ENCODE peak calls at places on chromosomes 6 and 20, in six cellular contexts. H is heart right ventricle, M is ovary, S is mammary epithelial cell, O is testis, K is suprapubic skin. L is an unnamed sample.

GRCh38 chr20:46367967-46368901 is 38.2 kb downstream of the ELMO2 start:
- DNase-seq in O (no peak), M (no peak), H (no peak), S (peak), K (no peak), L (no peak)

GRCh38 chr6:163001341-163001740 is 273.6 kb downstream of the PACRG start:
- DNase-seq in H (no peak), K (no peak), M (no peak), O (no peak), S (no peak), L (no peak)

GRCh38 chr6:74073896-74074295 is 377.9 kb downstream of the CD109 start:
- DNase-seq in S (no peak), K (no peak), M (no peak), O (no peak), H (no peak), L (no peak)

GRCh38 chr6:3806169-3806922 is 42.8 kb upstream of the FAM50B start:
- DNase-seq in M (no peak), S (no peak), O (peak), K (no peak), H (no peak), L (no peak)

GRCh38 chr20:22582960-22583772 is 1.2 kb downstream of the FOXA2 start:
- DNase-seq in M (no peak), H (no peak), S (no peak), K (no peak), O (no peak), L (no peak)

GRCh38 chr20:2767768-2768631 is 32.4 kb downstream of the CPXM1 start:
- DNase-seq in M (peak), K (no peak), O (no peak), S (peak), H (peak), L (no peak)

GRCh38 chr6:25472314-25472713 is 179.7 kb upstream of the SCGN start:
- DNase-seq in O (no peak), M (no peak), S (no peak), K (no peak), H (no peak), L (no peak)

GRCh38 chr6:108735310-108735990 is 112.8 kb upstream of the ARMC2 start:
- DNase-seq in K (no peak), O (no peak), M (no peak), S (peak), H (no peak), L (peak)

GRCh38 chr6:12395898-12396297 is 105.7 kb downstream of the EDN1 start:
- DNase-seq in K (no peak), M (no peak), O (no peak), H (no peak), S (no peak), L (no peak)

GRCh38 chr6:33455051-33455450 is 675 bp downstream of the ZBTB9 start:
- DNase-seq in S (no peak), H (no peak), M (peak), K (no peak), O (peak), L (no peak)

GRCh38 chr6:71420693-71421328 is 132.2 kb downstream of the OGFRL1 start:
- DNase-seq in K (peak), S (peak), M (peak), H (peak), O (peak), L (peak)

GRCh38 chr6:71419954-71420692 is 131.5 kb downstream of the OGFRL1 start:
- DNase-seq in H (peak), K (peak), O (peak), M (peak), S (no peak), L (peak)

GRCh38 chr6:71421611-71422010 is 133.0 kb downstream of the OGFRL1 start:
- DNase-seq in M (no peak), H (no peak), O (no peak), K (no peak), S (no peak), L (no peak)

GRCh38 chr6:71414486-71414885 is 125.9 kb downstream of the OGFRL1 start:
- DNase-seq in M (no peak), S (no peak), O (no peak), K (no peak), H (no peak), L (no peak)

DNA sequence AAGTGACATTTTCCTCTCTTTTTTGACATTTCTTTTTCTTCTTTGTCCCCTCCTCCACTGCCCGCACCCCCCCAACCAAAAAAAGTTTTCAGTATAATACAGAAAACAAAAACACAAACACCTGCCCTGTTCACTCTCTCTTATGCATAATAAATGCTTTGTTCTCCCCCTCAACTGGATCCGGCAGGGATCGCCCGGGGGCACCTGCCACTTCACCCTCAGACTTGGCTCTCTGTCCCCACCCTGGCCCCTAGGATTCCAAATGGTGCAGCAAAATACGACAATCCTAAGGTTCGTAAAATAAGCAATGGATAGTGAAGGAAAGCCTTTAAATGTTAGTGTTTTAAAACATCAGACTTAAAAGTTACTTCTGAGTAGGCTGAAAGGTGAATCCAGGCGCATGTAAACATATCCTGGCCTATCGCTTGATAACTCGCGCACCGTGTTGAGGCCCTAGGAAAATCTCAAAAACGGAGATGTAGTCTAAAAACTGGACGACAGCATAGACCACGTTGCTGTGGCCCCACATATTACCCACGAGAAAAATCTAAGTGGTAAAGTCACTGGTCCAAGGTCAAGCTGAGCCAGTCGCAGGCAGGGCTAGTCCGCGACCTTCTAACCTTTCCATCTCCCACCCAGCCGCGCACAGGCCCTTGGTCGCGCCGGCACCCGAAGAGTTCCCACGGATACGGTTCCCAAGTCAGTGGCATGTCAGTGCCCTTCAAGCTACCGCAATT is 130.8 kb downstream of the OGFRL1 start:
- DNase-seq in H (peak), K (no peak), S (no peak), M (no peak), O (peak), L (no peak)
- H3K4me3 ChIP-seq in H (peak), K (peak), S (peak), M (peak), O (peak), L (peak)

GRCh38 chr20:39849171-39849570 is 839.9 kb downstream of the MAFB start:
- DNase-seq in K (no peak), M (no peak), O (no peak), S (no peak), H (no peak), L (no peak)
- TF ChIP-seq CTCF in K (no peak), M (no peak), O (no peak), S (no peak), H (no peak), L (no peak)

GRCh38 chr6:326896-327537 is 34.7 kb downstream of the DUSP22 start:
- DNase-seq in O (no peak), K (no peak), S (no peak), H (no peak), M (no peak), L (peak)

GRCh38 chr6:329888-330691 is 37.8 kb downstream of the DUSP22 start:
- DNase-seq in M (no peak), K (no peak), S (no peak), H (no peak), O (no peak), L (peak)

GRCh38 chr6:328924-329323 is 36.6 kb downstream of the DUSP22 start:
- DNase-seq in M (no peak), O (no peak), H (no peak), K (no peak), S (no peak), L (peak)

GRCh38 chr6:327538-328183 is 35.4 kb downstream of the DUSP22 start:
- DNase-seq in M (no peak), H (no peak), K (no peak), O (no peak), S (no peak), L (peak)

GRCh38 chr6:328184-328670 is 35.9 kb downstream of the DUSP22 start:
- DNase-seq in M (no peak), K (no peak), S (peak), H (peak), O (no peak), L (peak)
- H3K4me3 ChIP-seq in M (no peak), K (no peak), S (no peak), H (no peak), O (no peak), L (peak)

GRCh38 chr20:62651285-62652021 is 9.2 kb downstream of the SLCO4A1 start:
- DNase-seq in M (peak), O (peak), S (no peak), H (peak), K (peak), L (no peak)

GRCh38 chr20:62650551-62651284 is 8.4 kb downstream of the SLCO4A1 start:
- DNase-seq in H (no peak), M (no peak), K (no peak), O (no peak), S (no peak), L (no peak)

GRCh38 chr20:62653373-62653772 is 11.1 kb downstream of the SLCO4A1 start:
- DNase-seq in S (no peak), H (no peak), K (no peak), O (no peak), M (peak), L (no peak)

GRCh38 chr20:62652894-62653305 is 10.6 kb downstream of the SLCO4A1 start:
- DNase-seq in S (no peak), O (no peak), H (peak), K (no peak), M (peak), L (no peak)

DNA sequence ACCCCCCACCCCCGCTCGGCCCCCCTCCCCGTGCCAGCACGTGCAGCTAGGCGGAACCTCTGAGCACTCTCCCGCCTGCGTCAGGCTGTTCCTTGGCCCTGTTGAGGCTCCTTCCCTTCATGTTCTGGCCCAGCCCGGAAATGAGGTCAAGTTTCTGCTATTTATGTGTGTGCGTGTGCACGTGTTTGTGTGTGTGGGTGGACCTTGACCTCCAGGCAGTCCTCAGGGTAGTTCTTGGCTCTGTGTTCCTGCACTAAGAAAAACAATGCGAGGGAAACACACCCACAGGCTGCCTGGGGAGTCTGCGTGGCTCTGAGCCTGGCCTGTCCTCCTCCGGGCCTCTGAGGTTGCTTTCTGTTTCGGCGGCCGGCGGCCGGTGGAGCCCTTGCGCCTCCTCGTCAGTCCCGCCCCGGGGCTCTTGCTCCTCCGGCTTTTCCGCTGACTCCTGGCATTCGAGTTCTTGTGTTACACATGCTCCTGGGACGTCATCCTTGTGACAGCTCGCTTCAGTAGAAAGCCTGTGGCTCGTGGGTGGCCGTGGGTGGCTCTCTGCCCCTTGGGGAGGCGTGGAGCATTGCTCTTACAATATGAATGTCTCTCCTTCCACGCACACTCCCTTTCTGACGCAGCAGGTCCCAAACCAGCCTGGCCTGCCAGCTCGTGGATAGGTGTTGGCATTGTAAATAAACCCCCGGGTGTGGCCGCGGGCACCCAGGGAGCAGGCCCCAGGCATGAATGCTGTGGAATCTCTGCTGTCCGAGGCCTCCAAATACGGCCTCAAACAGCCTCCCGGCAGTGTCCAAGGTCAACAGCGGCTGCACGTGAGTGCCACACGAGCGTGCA is 10.0 kb downstream of the SLCO4A1 start:
- DNase-seq in O (peak), K (peak), M (peak), H (peak), S (peak), L (peak)
- TF ChIP-seq CTCF in O (no peak), K (no peak), M (no peak), H (no peak), S (no peak), L (no peak)

DNA sequence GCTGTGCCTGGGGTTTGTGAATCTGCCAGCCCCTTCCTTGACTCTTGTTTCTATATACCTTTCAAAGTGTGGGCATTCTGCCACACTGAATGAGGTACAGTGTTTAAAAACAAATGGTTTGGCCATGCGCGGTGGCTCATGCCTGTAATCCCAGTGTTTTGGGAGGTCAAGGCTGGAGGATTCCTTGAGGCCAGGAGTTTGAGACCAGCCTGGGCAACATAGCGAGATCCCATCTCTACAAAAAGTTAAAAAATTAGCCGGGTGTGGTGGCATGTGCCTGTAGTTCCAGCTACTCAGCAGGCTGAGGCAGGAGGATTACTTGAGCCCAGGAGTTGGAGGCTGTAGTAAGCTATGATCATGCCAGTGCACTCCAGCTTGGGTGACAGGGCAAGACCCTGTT is 5.8 kb downstream of the FAM83D start:
- DNase-seq in S (no peak), K (no peak), M (no peak), O (no peak), H (no peak), L (no peak)
- H3K4me3 ChIP-seq in S (no peak), K (no peak), M (no peak), O (no peak), H (no peak), L (no peak)

GRCh38 chr6:97586344-97586743 is 303.3 kb upstream of the MMS22L start:
- DNase-seq in O (no peak), M (no peak), S (peak), H (no peak), K (no peak), L (no peak)
- TF ChIP-seq CTCF in O (no peak), M (no peak), S (peak), H (peak), K (no peak), L (no peak)

DNA sequence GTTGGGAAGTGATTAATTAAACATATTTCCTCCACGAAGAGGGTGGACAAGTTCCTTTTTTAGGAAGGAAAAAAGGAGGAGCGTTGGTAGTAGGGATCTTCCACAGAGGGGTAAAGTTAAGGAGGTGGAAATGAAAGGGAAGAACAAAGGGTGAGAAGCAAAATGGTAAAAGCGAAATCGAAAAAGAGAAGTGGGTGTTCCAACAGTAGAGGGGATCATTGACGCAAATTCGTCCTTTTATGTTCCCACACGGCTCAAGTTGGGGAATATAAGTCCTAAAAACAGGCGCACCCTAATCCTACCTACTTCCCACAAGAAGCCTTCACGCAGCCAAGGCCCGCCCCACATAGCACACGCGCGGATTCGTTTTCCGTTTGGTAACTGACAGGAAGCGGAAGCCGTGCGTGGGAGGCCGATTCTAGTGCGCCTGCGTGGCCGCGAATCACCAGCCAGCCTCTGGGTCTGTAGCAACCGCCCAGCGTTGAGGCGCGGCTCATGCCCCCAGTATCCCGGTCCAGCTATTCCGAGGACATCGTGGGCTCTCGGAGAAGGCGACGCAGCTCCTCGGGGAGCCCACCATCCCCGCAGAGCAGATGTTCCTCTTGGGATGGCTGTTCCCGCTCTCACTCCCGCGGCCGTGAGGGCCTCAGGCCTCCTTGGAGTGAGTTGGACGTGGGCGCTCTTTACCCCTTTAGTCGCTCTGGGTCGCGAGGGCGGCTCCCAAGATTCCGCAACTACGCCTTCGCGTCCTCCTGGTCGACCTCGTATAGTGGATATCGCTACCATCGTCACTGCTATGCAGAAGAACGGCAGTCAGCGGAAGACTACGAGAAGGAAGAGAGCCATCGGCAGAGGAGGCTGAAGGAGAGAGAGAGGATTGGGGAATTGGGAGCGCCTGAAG is at the start of gene NKAPL:
- DNase-seq in S (peak), K (peak), O (peak), H (peak), M (peak), L (peak)
- H3K4me3 ChIP-seq in S (no peak), K (peak), O (peak), H (peak), M (peak), L (peak)

DNA sequence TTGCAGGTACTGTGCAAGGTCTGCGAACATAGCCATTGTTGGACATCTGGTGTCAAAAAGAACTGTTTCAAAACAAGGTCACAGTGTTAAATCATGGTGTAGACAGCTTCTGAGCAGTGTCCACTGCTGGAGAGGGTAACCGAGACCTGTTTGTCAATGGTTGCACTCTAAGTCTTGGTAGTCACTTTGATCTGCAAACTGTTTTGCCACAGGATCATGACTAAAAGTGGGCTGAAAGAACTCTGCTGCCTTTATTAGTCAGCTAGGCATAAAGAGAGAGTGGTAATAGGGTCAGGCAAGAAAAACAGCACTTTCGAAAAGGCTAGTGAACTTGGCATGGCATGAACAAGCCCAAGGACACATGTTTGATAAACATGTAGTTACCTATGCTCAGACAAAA is 552.3 kb upstream of the CITED2 start:
- DNase-seq in K (no peak), M (no peak), O (no peak), S (no peak), H (no peak), L (no peak)
- TF ChIP-seq CTCF in K (no peak), M (no peak), O (no peak), S (no peak), H (no peak), L (no peak)

GRCh38 chr20:20018366-20018765 is 1.2 kb downstream of the NAA20 start:
- DNase-seq in S (no peak), M (no peak), H (no peak), O (no peak), K (no peak), L (no peak)
- H3K4me3 ChIP-seq in S (peak), M (peak), H (peak), O (peak), K (peak), L (peak)

GRCh38 chr6:110877154-110877564 is 2.6 kb downstream of the AMD1 start:
- DNase-seq in M (no peak), H (no peak), S (no peak), O (no peak), K (no peak), L (no peak)

GRCh38 chr6:110874880-110875547 is 429 bp downstream of the AMD1 start:
- DNase-seq in M (peak), H (peak), K (peak), S (peak), O (peak), L (peak)

GRCh38 chr6:110875548-110876169 is 1.1 kb downstream of the AMD1 start:
- DNase-seq in H (peak), S (peak), O (peak), M (peak), K (peak), L (no peak)

GRCh38 chr6:110876170-110876773 is 1.7 kb downstream of the AMD1 start:
- DNase-seq in M (peak), S (peak), H (peak), K (peak), O (peak), L (peak)

DNA sequence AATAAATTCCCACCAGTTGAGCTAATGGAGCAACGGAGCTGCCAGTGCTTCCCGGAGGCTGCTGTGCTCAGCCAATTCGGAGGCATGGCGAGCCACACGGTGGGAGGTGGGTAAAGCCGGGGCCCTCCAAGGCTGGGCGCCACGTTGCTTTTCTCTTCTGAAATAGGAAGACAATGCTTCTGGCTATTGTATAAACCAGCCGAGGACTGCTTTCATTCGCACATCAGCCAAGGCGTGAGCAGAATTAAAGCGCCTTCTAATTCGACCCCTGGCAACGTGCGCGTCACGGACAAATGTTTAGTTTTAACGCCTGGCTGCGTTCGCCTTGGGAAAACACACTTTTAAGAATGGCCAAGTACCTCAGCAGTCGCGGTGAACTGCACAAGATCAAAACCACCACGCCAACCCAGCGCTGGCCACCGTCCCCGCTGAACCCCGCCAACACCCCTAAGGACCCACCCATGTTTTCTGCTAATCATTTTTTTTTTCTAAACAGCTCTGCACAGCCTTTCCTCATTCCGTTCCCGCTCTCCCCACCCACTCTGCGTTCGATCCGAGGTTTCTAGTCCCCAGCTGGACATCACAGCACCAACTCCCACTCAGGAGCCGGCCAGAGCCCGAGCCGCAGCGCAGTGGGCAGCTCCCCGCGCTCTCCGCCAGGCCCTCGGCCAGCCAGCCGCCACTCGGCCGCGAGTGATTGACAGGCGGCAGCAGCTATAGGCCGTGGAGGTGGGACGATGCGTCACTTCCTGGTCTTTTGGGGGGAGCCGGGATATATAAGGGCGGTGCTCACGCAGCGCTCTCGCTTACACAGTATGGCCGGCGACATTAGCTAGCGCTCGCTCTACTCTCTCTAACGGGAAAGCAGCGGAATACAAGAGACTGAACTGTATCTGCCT is at the start of gene AMD1:
- DNase-seq in O (peak), S (peak), H (peak), K (peak), M (peak), L (peak)
- TF ChIP-seq CTCF in O (no peak), S (peak), H (no peak), K (no peak), M (no peak), L (no peak)